ENCODE peak calls at places on chromosome 17, in five cellular contexts. X, U, W, L and N are unnamed samples.

GRCh38 chr17:50452627-50453300 is 15.9 kb downstream of the CHAD start:
- DNase-seq in W (no peak), X (no peak), L (peak), U (peak), N (no peak)

GRCh38 chr17:76461765-76462555 is 5.4 kb upstream of the AANAT start:
- DNase-seq in L (no peak), X (no peak), W (no peak), U (no peak), N (no peak)

GRCh38 chr17:61340431-61340830 is 59.2 kb upstream of the TBX2 start:
- DNase-seq in X (no peak), U (peak), W (no peak), L (no peak), N (no peak)

GRCh38 chr17:79749156-79749815 is 18.5 kb downstream of the ENPP7 start:
- DNase-seq in U (peak), X (no peak), L (peak), W (no peak), N (no peak)

GRCh38 chr17:67922503-67922902 is 73.8 kb downstream of the C17orf58 start:
- DNase-seq in U (no peak), X (no peak), L (no peak), W (no peak), N (no peak)

GRCh38 chr17:28541439-28541838 is 11.0 kb downstream of the UNC119 start:
- DNase-seq in X (no peak), U (peak), L (no peak), W (no peak), N (no peak)

GRCh38 chr17:29212094-29212631 is 32.0 kb upstream of the MYO18A start:
- DNase-seq in U (no peak), X (no peak), W (no peak), L (no peak), N (no peak)

GRCh38 chr17:73224663-73225305 is 31.9 kb downstream of the COG1 start:
- DNase-seq in W (no peak), X (no peak), U (peak), L (no peak), N (no peak)

GRCh38 chr17:83083368-83084201 is 4.2 kb downstream of the METRNL start:
- DNase-seq in L (peak), X (no peak), W (peak), U (peak), N (no peak)

GRCh38 chr17:2101448-2102257 is 46.8 kb downstream of the HIC1 start:
- DNase-seq in L (no peak), X (no peak), W (no peak), U (peak), N (no peak)

GRCh38 chr17:37642706-37643105 is 540 bp downstream of the DDX52 start:
- DNase-seq in X (no peak), L (no peak), U (peak), W (no peak), N (no peak)

GRCh38 chr17:67044016-67044772 is at the start of gene CACNG1:
- DNase-seq in W (no peak), U (no peak), L (no peak), X (no peak), N (no peak)

GRCh38 chr17:81108220-81108619 is 57.1 kb upstream of the PVALEF start:
- DNase-seq in X (no peak), U (no peak), L (no peak), W (no peak), N (no peak)

GRCh38 chr17:41486809-41487530 is 2.7 kb downstream of the KRT36 start:
- DNase-seq in L (no peak), W (peak), U (no peak), X (no peak), N (no peak)
- TF ChIP-seq CTCF in L (peak), W (peak), U (peak), X (no peak), N (peak)

DNA sequence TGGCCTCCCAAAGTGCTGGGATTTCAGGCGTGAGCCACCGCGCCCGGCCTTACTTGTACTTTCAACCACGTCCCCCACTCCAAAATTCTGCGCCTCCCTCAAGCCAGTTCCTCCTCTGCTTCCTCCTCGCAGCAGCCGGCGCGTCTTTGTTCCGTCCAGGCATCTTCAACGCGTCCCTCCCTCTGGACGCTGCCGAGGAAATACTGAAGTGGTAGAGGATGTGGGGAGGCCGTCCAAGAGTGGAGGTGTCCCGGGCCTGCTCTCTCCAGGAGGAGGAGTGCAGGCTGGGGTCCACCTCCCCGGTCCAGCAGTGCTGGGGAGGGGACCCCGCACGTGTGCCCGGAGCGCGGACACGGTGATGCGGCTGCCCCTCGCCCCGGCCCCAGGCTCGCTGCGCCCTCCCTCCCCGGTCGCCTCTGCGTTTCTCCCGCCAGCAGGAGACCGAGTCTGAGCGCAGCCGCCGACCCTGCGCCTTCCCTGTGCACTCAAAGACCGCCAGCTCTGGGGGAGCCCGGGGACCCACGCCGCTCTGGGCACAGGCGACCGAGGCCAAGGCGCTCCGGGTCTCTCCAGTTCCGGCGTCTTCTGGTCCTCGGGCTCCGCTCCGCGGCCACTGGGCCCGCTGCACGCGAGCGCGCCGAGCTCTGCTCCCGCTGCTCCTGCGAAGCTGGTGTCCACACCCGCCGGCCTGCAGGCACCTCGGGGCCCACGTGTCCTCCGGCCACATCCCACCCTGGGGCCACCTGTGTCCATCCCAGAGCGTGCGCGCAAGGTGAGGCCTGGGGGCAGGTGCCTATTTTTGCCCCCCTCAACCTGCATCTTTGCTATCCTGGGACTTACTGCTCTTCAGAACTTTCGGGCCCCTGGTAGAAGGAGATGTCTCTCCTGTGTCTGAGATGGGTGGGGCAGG is 31.7 kb downstream of the OSBPL7 start:
- DNase-seq in X (no peak), W (peak), L (no peak), U (peak), N (peak)
- TF ChIP-seq CTCF in X (peak), W (peak), L (peak), U (peak), N (peak)

GRCh38 chr17:55549140-55549539 is 37.9 kb upstream of the SMIM36 start:
- DNase-seq in L (no peak), U (peak), X (no peak), W (peak), N (no peak)
- TF ChIP-seq CTCF in L (peak), U (no peak), X (peak), W (peak), N (peak)

DNA sequence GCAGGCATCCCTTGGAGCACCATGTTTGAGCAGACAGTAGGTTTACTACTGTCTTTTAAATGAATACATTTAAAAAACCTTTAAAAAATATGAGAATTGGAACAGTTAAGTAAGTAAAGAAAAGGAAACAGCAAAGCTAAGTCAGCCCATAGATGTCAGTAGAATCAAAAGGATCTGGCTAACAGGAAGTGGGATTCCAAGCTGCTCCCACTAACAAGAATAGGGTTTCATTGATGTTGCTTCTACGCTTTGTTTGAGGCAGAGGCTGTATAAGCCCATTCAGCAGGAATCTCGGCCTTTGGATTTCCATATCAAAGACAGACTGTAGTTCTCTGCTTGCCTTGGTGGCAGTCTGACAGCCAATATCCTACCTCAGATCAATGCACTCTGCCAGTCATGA is 122.9 kb upstream of the ELAC2 start:
- DNase-seq in W (peak), U (no peak), X (no peak), L (no peak), N (no peak)
- TF ChIP-seq CTCF in W (peak), U (no peak), X (no peak), L (peak), N (peak)

GRCh38 chr17:66021757-66022156 is 170.2 kb downstream of the CEP112 start:
- DNase-seq in W (peak), X (no peak), U (no peak), L (no peak), N (no peak)
- TF ChIP-seq CTCF in W (peak), X (no peak), U (no peak), L (no peak), N (no peak)

GRCh38 chr17:5078106-5079028 is at the start of gene ZFP3:
- DNase-seq in X (peak), L (peak), U (peak), W (peak), N (no peak)
- TF ChIP-seq CTCF in X (peak), L (no peak), U (no peak), W (no peak), N (no peak)

GRCh38 chr17:51505450-51505849 is 245.1 kb downstream of the UTP18 start:
- DNase-seq in W (no peak), U (no peak), X (no peak), L (no peak), N (no peak)
- TF ChIP-seq CTCF in W (no peak), U (no peak), X (no peak), L (no peak), N (no peak)

GRCh38 chr17:57357830-57358426 is 101.6 kb downstream of the MSI2 start:
- DNase-seq in U (peak), W (no peak), L (no peak), X (no peak), N (no peak)

GRCh38 chr17:57356153-57356721 is 99.9 kb downstream of the MSI2 start:
- DNase-seq in W (no peak), X (no peak), L (no peak), U (no peak), N (no peak)

GRCh38 chr17:57355090-57355859 is 99.0 kb downstream of the MSI2 start:
- DNase-seq in L (no peak), U (no peak), X (no peak), W (no peak), N (no peak)

GRCh38 chr17:57356722-57357391 is 100.5 kb downstream of the MSI2 start:
- DNase-seq in U (no peak), W (peak), X (no peak), L (no peak), N (no peak)

GRCh38 chr17:57357392-57357784 is 101.1 kb downstream of the MSI2 start:
- DNase-seq in L (no peak), X (no peak), U (peak), W (no peak), N (no peak)
- TF ChIP-seq CTCF in L (no peak), X (no peak), U (no peak), W (no peak), N (no peak)